ENCODE peak calls at places on chromosome 20, in four cellular contexts. W is psoas muscle, S is cardiac fibroblast, B is AG04450. I is an unnamed sample.

GRCh38 chr20:23691675-23692074 is 2.8 kb upstream of the CST4 start:
- DNase-seq in W (no peak), S (no peak), B (no peak), I (no peak)

GRCh38 chr20:59253325-59253724 is 47.1 kb upstream of the EDN3 start:
- DNase-seq in W (no peak), S (no peak), B (no peak), I (no peak)

GRCh38 chr20:12207875-12208274 is 290.2 kb downstream of the BTBD3 start:
- DNase-seq in W (no peak), S (peak), B (peak), I (peak)

GRCh38 chr20:40659567-40659966 is 29.5 kb downstream of the MAFB start:
- DNase-seq in W (no peak), S (no peak), B (no peak), I (no peak)

GRCh38 chr20:8156603-8157079 is 24.6 kb downstream of the PLCB1 start:
- DNase-seq in W (no peak), S (no peak), B (no peak), I (no peak)

GRCh38 chr20:3374296-3374695 is 33.2 kb downstream of the DNAAF9 start:
- DNase-seq in W (no peak), S (peak), B (no peak), I (no peak)

GRCh38 chr20:55597526-55597925 is 407.8 kb downstream of the CBLN4 start:
- DNase-seq in W (no peak), S (no peak), B (no peak), I (no peak)

GRCh38 chr20:50777373-50777772 is 17.5 kb upstream of the BCAS4 start:
- DNase-seq in W (no peak), S (no peak), B (no peak), I (no peak)

GRCh38 chr20:24048014-24048611 is 59.5 kb upstream of the GGTLC1 start:
- DNase-seq in W (no peak), S (no peak), B (no peak), I (no peak)

GRCh38 chr20:53287357-53288042 is 306.1 kb downstream of the ZNF217 start:
- DNase-seq in W (no peak), S (no peak), B (no peak), I (no peak)

GRCh38 chr20:34515484-34516037 is 661 bp upstream of the DYNLRB1 start:
- DNase-seq in W (peak), S (peak), B (no peak), I (peak)

GRCh38 chr20:36462440-36463211 is 78.7 kb upstream of the MYL9 start:
- DNase-seq in W (peak), S (peak), B (no peak), I (no peak)

GRCh38 chr20:62843656-62844055 is 18.0 kb downstream of the TCFL5 start:
- DNase-seq in W (no peak), S (no peak), B (no peak), I (no peak)
- TF ChIP-seq CTCF in W (no peak), S (no peak), B (no peak), I (no peak)

GRCh38 chr20:41800040-41800439 is 181.9 kb upstream of the CHD6 start:
- DNase-seq in W (no peak), S (no peak), B (no peak), I (peak)

GRCh38 chr20:41798926-41799502 is 180.8 kb upstream of the CHD6 start:
- DNase-seq in W (no peak), S (no peak), B (no peak), I (no peak)
- TF ChIP-seq CTCF in W (no peak), S (no peak), B (no peak), I (no peak)

DNA sequence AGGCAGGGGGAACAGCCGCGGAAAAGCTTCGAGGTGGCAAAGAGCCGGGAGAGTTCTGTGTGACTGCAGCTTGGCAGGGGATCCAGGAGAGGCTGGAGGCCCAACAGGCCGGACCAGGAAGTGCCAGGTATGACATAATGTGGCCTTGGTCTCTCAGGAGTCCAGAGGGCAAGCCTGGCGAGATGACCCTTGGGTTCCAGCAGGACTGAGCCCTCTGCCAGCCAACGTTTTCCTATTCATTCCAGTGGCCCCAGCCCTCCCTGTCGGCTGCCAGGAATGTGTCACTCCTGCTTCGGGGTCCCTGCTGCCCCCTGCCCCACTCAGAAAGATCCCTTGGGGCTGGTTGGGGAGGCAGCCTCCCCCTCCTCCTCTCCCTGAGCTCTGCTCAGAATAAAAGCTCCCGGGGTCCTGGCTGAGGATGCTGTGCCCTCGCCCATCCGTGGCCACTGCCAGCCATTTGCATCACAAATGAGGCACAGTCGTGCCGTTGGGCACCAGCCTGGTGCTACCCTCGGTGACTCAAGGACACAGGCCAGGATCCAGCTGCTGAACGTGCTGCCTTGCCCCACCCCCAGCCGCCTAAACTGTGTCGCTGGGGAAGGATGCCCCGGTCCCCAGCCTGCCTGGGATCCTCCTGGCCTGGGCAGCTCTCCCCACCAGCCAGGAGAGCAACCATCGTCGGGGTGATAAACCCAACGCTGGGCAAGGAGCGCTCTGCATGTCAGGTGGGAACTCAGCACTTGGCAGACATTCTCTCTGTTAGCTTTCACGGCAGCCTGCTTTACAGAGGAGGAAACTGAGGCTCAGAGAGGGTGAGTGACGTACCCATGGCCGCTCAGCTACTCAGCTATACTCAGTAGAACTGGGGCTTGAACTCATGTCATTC is 37.7 kb downstream of the RBM38 start:
- DNase-seq in W (peak), S (no peak), B (no peak), I (no peak)
- TF ChIP-seq CTCF in W (no peak), S (no peak), B (no peak), I (no peak)

GRCh38 chr20:10171864-10172751 is 46.5 kb upstream of the SNAP25 start:
- DNase-seq in W (peak), S (peak), B (no peak), I (peak)
- TF ChIP-seq CTCF in W (no peak), S (no peak), B (no peak), I (no peak)

DNA sequence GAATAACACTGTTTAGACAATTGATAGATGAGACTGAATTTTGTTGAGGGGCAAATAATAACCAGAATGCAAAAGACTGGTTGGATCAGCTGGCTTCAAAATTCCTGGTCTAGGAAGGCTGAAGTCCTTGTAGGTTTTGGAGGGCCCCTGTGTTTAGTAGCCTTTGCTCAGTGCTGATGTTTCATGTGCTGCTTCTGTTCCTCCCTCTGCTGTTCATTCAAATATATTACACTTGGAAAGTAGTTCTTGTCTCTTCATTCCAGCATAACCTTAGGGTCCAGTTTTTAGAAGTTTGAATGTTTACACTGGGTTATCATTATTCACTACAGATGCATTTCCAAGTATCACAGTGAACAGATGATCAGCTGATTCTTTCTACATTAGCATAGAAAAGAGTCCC is 72.5 kb downstream of the FLRT3 start:
- DNase-seq in W (no peak), S (peak), B (no peak), I (peak)
- TF ChIP-seq CTCF in W (peak), S (peak), B (peak), I (peak)

DNA sequence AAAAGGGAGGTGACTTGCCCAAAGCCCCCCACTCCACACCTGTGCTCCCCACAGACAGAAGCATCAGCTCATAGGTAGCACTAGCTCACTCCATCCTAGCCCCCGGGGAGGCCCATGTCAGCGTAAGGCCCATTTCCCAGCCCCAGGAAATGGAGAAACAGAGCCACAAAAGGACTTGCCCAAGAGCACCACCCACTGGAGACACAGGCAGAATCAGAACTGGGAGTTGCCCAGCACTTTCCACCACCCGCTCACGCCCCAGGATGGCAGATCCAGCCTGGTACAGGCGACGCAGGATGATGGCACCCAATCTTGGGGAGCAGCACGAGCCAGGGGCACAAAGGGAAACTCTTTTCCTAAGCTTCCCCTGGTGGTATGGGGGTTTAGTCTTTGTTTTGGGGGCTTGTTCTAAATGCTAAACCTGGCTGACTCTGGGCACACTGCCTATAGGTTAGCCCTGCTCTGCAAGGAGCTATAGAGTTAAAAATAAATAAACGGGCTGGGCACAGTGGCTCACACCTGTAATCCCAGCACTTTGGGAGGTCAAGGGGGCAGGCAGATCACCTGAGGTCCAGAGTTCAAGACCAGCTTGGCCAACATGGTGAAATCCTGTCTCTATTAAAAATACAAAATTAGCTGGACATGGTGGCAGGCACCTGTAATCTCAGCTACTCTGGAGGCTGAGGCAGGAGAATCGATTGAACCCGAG is 11.8 kb downstream of the C20orf203 start:
- DNase-seq in W (no peak), S (no peak), B (no peak), I (no peak)
- TF ChIP-seq CTCF in W (no peak), S (no peak), B (no peak), I (no peak)

GRCh38 chr20:44649976-44650375 is 1.5 kb downstream of the ADA start:
- DNase-seq in W (no peak), S (no peak), B (no peak), I (no peak)

GRCh38 chr20:44648579-44648978 is 2.9 kb downstream of the ADA start:
- DNase-seq in W (no peak), S (no peak), B (no peak), I (no peak)

GRCh38 chr20:44650777-44651493 is 564 bp downstream of the ADA start:
- DNase-seq in W (peak), S (no peak), B (no peak), I (no peak)

GRCh38 chr20:44653536-44653935 is 2.0 kb upstream of the ADA start:
- DNase-seq in W (no peak), S (no peak), B (no peak), I (no peak)

DNA sequence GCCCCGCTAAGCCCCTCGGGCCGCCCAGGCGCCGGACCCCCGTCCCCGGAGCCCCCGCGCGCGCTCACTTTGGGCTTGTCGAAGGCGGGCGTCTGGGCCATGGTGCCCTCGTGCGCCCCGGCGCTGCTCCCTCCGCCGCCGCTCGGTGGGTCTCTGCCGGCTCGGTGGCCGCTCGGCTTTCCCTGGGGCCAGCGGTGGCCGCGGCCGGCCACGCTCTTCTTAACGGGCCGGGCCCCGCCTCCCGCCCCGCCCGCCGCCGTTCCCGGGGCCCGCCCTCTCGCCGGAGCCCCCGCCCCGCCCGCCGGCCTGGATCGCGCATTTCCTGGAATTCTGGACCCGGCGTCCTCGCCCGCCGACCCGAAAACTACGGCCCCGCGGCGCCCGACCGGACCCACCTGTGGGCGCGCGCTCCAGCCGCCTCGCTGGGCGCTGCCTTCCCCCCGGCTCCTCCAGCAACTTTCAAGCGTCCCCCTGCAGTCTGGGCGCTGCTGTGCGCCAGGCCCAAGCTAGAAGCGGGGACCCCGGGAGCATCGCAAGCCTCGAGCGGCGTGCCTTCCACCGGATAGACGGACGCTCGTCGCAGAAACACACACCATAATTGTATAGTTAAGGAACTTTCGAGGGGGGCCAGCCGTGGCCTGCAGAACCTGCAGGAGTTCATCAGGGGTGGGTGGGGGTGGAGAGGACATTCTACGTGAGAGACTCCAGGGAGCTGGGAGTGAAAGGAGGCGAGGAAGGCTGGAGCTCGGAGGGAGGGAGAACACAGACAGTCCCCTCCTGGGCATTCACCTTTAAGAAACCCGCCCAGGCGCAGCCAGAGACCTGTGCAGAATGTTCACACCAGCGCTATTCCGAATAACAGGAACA is at the start of gene ADA:
- DNase-seq in W (peak), S (peak), B (no peak), I (peak)
- TF ChIP-seq CTCF in W (no peak), S (peak), B (peak), I (no peak)

I was measured in Caco-2.